ENCODE peak calls at places on chromosomes 7 and 10, in five cellular contexts. One of them, this sample, is unnamed.

GRCh38 chr10:52463831-52464230 is 149.8 kb downstream of the DKK1 start:
- DNase-seq in HepG2: no peak
- DNase-seq in HCT116: no peak
- DNase-seq in K562: no peak
- DNase-seq in H1: no peak
- DNase-seq in this sample: no peak

GRCh38 chr7:101740981-101741725 is 76.3 kb upstream of the CUX1 start:
- DNase-seq in H1: no peak
- DNase-seq in HepG2: no peak
- DNase-seq in K562: no peak
- DNase-seq in HCT116: no peak
- DNase-seq in this sample: no peak

GRCh38 chr10:24908793-24909423 is 43.5 kb downstream of the PRTFDC1 start:
- DNase-seq in HCT116: peak
- DNase-seq in HepG2: peak
- DNase-seq in H1: no peak
- DNase-seq in K562: no peak
- DNase-seq in this sample: no peak

GRCh38 chr7:71511361-71511807 is 379.4 kb downstream of the GALNT17 start:
- DNase-seq in HepG2: no peak
- DNase-seq in K562: no peak
- DNase-seq in HCT116: no peak
- DNase-seq in H1: peak
- DNase-seq in this sample: peak

GRCh38 chr10:119663866-119664698 is 12.9 kb downstream of the BAG3 start:
- DNase-seq in H1: no peak
- DNase-seq in K562: no peak
- DNase-seq in HCT116: no peak
- DNase-seq in HepG2: no peak
- DNase-seq in this sample: no peak

GRCh38 chr10:113563306-113564088 is 10.6 kb downstream of the HABP2 start:
- DNase-seq in H1: peak
- DNase-seq in HCT116: peak
- DNase-seq in K562: peak
- DNase-seq in HepG2: peak
- DNase-seq in this sample: peak

GRCh38 chr10:88111294-88111693 is 247.9 kb downstream of the PTEN start:
- DNase-seq in K562: no peak
- DNase-seq in H1: no peak
- DNase-seq in HepG2: no peak
- DNase-seq in HCT116: no peak
- DNase-seq in this sample: no peak

GRCh38 chr10:43461950-43462349 is 25.0 kb downstream of the ZNF487 start:
- DNase-seq in HepG2: peak
- DNase-seq in K562: peak
- DNase-seq in H1: no peak
- DNase-seq in HCT116: peak
- DNase-seq in this sample: peak

GRCh38 chr7:101428093-101428866 is 65.6 kb downstream of the COL26A1 start:
- DNase-seq in HCT116: no peak
- DNase-seq in H1: no peak
- DNase-seq in K562: no peak
- DNase-seq in HepG2: no peak
- DNase-seq in this sample: no peak

GRCh38 chr7:80661729-80662128 is 23.3 kb downstream of the CD36 start:
- DNase-seq in H1: no peak
- DNase-seq in K562: no peak
- DNase-seq in HepG2: no peak
- DNase-seq in HCT116: no peak
- DNase-seq in this sample: peak

GRCh38 chr10:38047666-38048065 is 37.2 kb downstream of the ZNF33A start:
- DNase-seq in H1: no peak
- DNase-seq in K562: no peak
- DNase-seq in HCT116: no peak
- DNase-seq in HepG2: no peak
- DNase-seq in this sample: no peak

GRCh38 chr7:40922316-40922670 is 780.6 kb downstream of the INHBA start:
- DNase-seq in HepG2: no peak
- DNase-seq in K562: no peak
- DNase-seq in H1: no peak
- DNase-seq in HCT116: no peak
- DNase-seq in this sample: no peak

GRCh38 chr7:155660758-155661093 is 16.3 kb downstream of the RBM33 start:
- DNase-seq in HepG2: no peak
- DNase-seq in HCT116: no peak
- DNase-seq in H1: no peak
- DNase-seq in K562: no peak
- DNase-seq in this sample: no peak

GRCh38 chr7:123115331-123115730 is 84.4 kb downstream of the SLC13A1 start:
- DNase-seq in H1: no peak
- DNase-seq in HepG2: no peak
- DNase-seq in HCT116: no peak
- DNase-seq in K562: no peak
- DNase-seq in this sample: no peak

GRCh38 chr7:82319674-82320118 is 123.9 kb downstream of the CACNA2D1 start:
- DNase-seq in HCT116: no peak
- DNase-seq in HepG2: no peak
- DNase-seq in K562: no peak
- DNase-seq in H1: no peak
- DNase-seq in this sample: no peak

GRCh38 chr7:81173766-81174281 is 255.0 kb upstream of the SEMA3C start:
- DNase-seq in K562: no peak
- DNase-seq in H1: no peak
- DNase-seq in HCT116: no peak
- DNase-seq in HepG2: no peak
- DNase-seq in this sample: no peak

GRCh38 chr10:59283456-59284082 is 78.8 kb downstream of the FAM13C start:
- DNase-seq in K562: no peak
- DNase-seq in HCT116: no peak
- DNase-seq in HepG2: no peak
- DNase-seq in H1: no peak
- DNase-seq in this sample: peak

GRCh38 chr7:132542895-132543294 is 33.4 kb downstream of the PLXNA4 start:
- DNase-seq in K562: no peak
- DNase-seq in HepG2: no peak
- DNase-seq in HCT116: no peak
- DNase-seq in H1: no peak
- DNase-seq in this sample: no peak

GRCh38 chr10:48414778-48415177 is 108.3 kb downstream of the MAPK8 start:
- DNase-seq in H1: no peak
- DNase-seq in HepG2: no peak
- DNase-seq in K562: no peak
- DNase-seq in HCT116: no peak
- DNase-seq in this sample: no peak

GRCh38 chr10:35824704-35825103 is 182.6 kb upstream of the FZD8 start:
- DNase-seq in HepG2: no peak
- DNase-seq in HCT116: no peak
- DNase-seq in K562: no peak
- DNase-seq in H1: no peak
- DNase-seq in this sample: no peak

GRCh38 chr7:155009570-155010157 is 6.7 kb upstream of the PAXIP1 start:
- DNase-seq in H1: no peak
- DNase-seq in HepG2: peak
- DNase-seq in HCT116: peak
- DNase-seq in K562: peak
- DNase-seq in this sample: no peak

GRCh38 chr10:113381906-113382562 is 170.8 kb upstream of the HABP2 start:
- DNase-seq in K562: no peak
- DNase-seq in H1: no peak
- DNase-seq in HepG2: no peak
- DNase-seq in HCT116: no peak
- DNase-seq in this sample: no peak

GRCh38 chr10:98144985-98145384 is 10.5 kb downstream of the R3HCC1L start:
- DNase-seq in HCT116: no peak
- DNase-seq in K562: no peak
- DNase-seq in H1: no peak
- DNase-seq in HepG2: no peak
- DNase-seq in this sample: no peak

GRCh38 chr10:70221030-70221429 is 12.2 kb downstream of the PPA1 start:
- DNase-seq in HCT116: no peak
- DNase-seq in HepG2: no peak
- DNase-seq in H1: no peak
- DNase-seq in K562: no peak
- DNase-seq in this sample: no peak

GRCh38 chr7:29976265-29976664 is 13.3 kb downstream of the SCRN1 start:
- DNase-seq in H1: no peak
- DNase-seq in K562: no peak
- DNase-seq in HCT116: no peak
- DNase-seq in HepG2: no peak
- DNase-seq in this sample: no peak
- H3K4me3 ChIP-seq in H1: no peak
- H3K4me3 ChIP-seq in K562: no peak
- H3K4me3 ChIP-seq in HCT116: no peak
- H3K4me3 ChIP-seq in HepG2: no peak
- H3K4me3 ChIP-seq in this sample: no peak

GRCh38 chr10:33537066-33537465 is 202.6 kb upstream of the NRP1 start:
- DNase-seq in HepG2: no peak
- DNase-seq in K562: no peak
- DNase-seq in H1: no peak
- DNase-seq in HCT116: no peak
- DNase-seq in this sample: no peak
- TF ChIP-seq ZNF274 in HepG2: no peak
- TF ChIP-seq ZNF274 in K562: no peak
- TF ChIP-seq ZNF274 in H1: no peak
- TF ChIP-seq ZNF274 in HCT116: no peak
- TF ChIP-seq ZNF274 in this sample: no peak

GRCh38 chr7:30910369-30911073 is 1.1 kb upstream of the AQP1 start:
- DNase-seq in K562: no peak
- DNase-seq in H1: no peak
- DNase-seq in HepG2: no peak
- DNase-seq in HCT116: no peak
- DNase-seq in this sample: no peak
- H3K4me3 ChIP-seq in K562: no peak
- H3K4me3 ChIP-seq in H1: no peak
- H3K4me3 ChIP-seq in HepG2: no peak
- H3K4me3 ChIP-seq in HCT116: no peak
- H3K4me3 ChIP-seq in this sample: no peak

DNA sequence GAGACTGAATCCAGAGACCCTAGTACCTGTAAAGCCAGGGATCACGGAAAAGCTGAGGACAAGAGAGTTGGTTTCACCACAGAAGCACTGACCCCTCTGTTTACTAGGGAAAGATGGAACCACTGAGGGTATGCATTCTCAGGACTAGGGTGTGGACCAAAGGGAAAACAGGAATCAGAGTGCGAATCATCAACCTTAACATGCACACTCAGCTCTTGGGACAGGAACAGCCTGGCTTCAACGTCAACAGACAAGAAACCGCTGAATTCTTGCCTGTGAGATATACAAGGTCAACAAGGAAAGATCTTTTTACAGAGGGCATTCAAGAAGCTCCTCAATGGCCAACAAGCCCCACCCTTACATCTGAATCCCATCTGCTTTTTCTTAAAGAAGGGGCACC is 14.9 kb downstream of the TNRC18 start:
- DNase-seq in H1: no peak
- DNase-seq in HepG2: no peak
- DNase-seq in K562: peak
- DNase-seq in HCT116: no peak
- DNase-seq in this sample: no peak
- TF ChIP-seq ZNF274 in H1: no peak
- TF ChIP-seq ZNF274 in HepG2: no peak
- TF ChIP-seq ZNF274 in K562: no peak
- TF ChIP-seq ZNF274 in HCT116: no peak
- TF ChIP-seq ZNF274 in this sample: no peak

DNA sequence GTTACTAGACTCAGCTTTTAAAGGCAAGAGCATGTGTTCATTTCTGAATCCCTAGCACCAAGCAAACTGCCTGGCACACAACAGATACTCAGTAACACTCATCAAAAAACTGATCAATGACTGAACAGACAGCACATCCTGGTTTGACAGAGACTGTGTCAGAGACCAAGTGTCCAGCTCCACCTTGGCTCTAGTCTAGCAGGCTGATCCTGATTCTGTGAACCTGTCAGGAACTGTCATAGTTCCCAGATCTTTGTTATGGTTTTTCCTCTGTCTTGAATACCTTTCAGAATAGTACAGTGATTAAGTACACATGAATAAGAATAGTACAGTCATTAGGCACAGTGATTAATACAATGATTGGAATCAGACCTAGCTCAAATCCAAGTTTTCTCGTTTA is 53.0 kb downstream of the TPK1 start:
- DNase-seq in K562: no peak
- DNase-seq in HepG2: no peak
- DNase-seq in H1: no peak
- DNase-seq in HCT116: no peak
- DNase-seq in this sample: no peak
- H3K4me3 ChIP-seq in K562: no peak
- H3K4me3 ChIP-seq in HepG2: no peak
- H3K4me3 ChIP-seq in H1: no peak
- H3K4me3 ChIP-seq in HCT116: no peak
- H3K4me3 ChIP-seq in this sample: no peak

GRCh38 chr7:20786421-20786778 is 286 bp downstream of the SP8 start:
- DNase-seq in H1: no peak
- DNase-seq in HCT116: no peak
- DNase-seq in HepG2: no peak
- DNase-seq in K562: peak
- DNase-seq in this sample: no peak

GRCh38 chr7:20787658-20788057 is 972 bp upstream of the SP8 start:
- DNase-seq in K562: no peak
- DNase-seq in H1: no peak
- DNase-seq in HepG2: no peak
- DNase-seq in HCT116: no peak
- DNase-seq in this sample: no peak

GRCh38 chr7:20786049-20786412 is 655 bp downstream of the SP8 start:
- DNase-seq in HepG2: no peak
- DNase-seq in H1: no peak
- DNase-seq in K562: no peak
- DNase-seq in HCT116: no peak
- DNase-seq in this sample: no peak

GRCh38 chr7:20785211-20786048 is 1.3 kb downstream of the SP8 start:
- DNase-seq in HepG2: no peak
- DNase-seq in K562: no peak
- DNase-seq in HCT116: no peak
- DNase-seq in H1: no peak
- DNase-seq in this sample: no peak

GRCh38 chr7:20786779-20787651 is at the start of gene SP8:
- DNase-seq in HCT116: no peak
- DNase-seq in K562: peak
- DNase-seq in HepG2: peak
- DNase-seq in H1: no peak
- DNase-seq in this sample: no peak
- TF ChIP-seq ZNF274 in HCT116: no peak
- TF ChIP-seq ZNF274 in K562: no peak
- TF ChIP-seq ZNF274 in HepG2: no peak
- TF ChIP-seq ZNF274 in H1: no peak
- TF ChIP-seq ZNF274 in this sample: no peak

DNA sequence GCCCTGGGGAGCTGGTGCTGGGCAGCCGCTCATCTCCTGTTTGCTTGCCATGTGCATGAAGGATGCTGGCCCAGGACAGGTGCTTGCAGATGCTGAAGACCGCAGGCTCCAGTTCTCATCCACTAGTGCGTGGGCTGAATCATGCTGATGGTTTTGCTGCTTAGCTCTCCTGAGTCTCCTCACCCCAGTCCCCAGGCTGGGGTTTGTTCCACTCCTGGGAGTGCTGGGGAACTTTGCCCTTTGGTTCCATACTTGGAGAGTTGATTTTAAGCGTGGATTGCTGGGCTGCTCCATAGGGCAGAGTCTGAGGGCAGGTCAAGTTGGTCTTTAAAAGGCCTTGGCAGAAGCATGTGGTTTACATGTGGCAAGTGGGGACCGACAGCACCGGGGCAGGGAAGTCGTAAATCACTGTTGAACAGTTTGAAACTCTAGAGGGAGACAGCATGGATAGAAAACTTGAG is 9.1 kb downstream of the DYNC2I1 start:
- DNase-seq in HCT116: no peak
- DNase-seq in K562: no peak
- DNase-seq in HepG2: peak
- DNase-seq in H1: no peak
- DNase-seq in this sample: no peak
- H3K4me3 ChIP-seq in HCT116: no peak
- H3K4me3 ChIP-seq in K562: no peak
- H3K4me3 ChIP-seq in HepG2: no peak
- H3K4me3 ChIP-seq in H1: no peak
- H3K4me3 ChIP-seq in this sample: no peak